ENCODE peak calls at places on chromosomes 5 and 9, in nine cellular contexts. One of them, this sample, is unnamed.

GRCh38 chr9:108671156-108671555 is 184.6 kb downstream of the ACTL7B start:
- DNase-seq in Daoy: peak; percentile 54
- DNase-seq in NCI-H446 treated with DMSO at 0.1 percent for 48 hours: no peak
- DNase-seq in stimulated activated CD4-positive, alpha-beta T cell treated with anti-CD3 and anti-CD28 coated beads, Interleukin-15, amount 100 ng/mL, for 1 hour: no peak
- DNase-seq in epithelial cell of esophagus: peak; percentile 85
- DNase-seq in cardiac muscle cell: no peak
- DNase-seq in GM20000: no peak
- DNase-seq in NCI-H524 treated with DMSO at 0.1 percent for 48 hours: no peak
- DNase-seq in activated CD4-positive, alpha-beta T cell treated with anti-CD3 and anti-CD28 coated beads, Interleukin-2, amount 10 ng/mL, durations not matched to agents 24 days and 14 days: no peak
- DNase-seq in this sample: no peak

GRCh38 chr5:179568731-179569130 is 18.4 kb downstream of the RUFY1 start:
- DNase-seq in stimulated activated CD4-positive, alpha-beta T cell treated with anti-CD3 and anti-CD28 coated beads, Interleukin-15, amount 100 ng/mL, for 1 hour: no peak
- DNase-seq in NCI-H524 treated with DMSO at 0.1 percent for 48 hours: no peak
- DNase-seq in NCI-H446 treated with DMSO at 0.1 percent for 48 hours: no peak
- DNase-seq in epithelial cell of esophagus: no peak
- DNase-seq in GM20000: no peak
- DNase-seq in cardiac muscle cell: no peak
- DNase-seq in activated CD4-positive, alpha-beta T cell treated with anti-CD3 and anti-CD28 coated beads, Interleukin-2, amount 10 ng/mL, durations not matched to agents 24 days and 14 days: no peak
- DNase-seq in Daoy: no peak
- DNase-seq in this sample: no peak

GRCh38 chr5:7047862-7048261 is 334.6 kb downstream of the TENT4A start:
- DNase-seq in activated CD4-positive, alpha-beta T cell treated with anti-CD3 and anti-CD28 coated beads, Interleukin-2, amount 10 ng/mL, durations not matched to agents 24 days and 14 days: no peak
- DNase-seq in GM20000: no peak
- DNase-seq in stimulated activated CD4-positive, alpha-beta T cell treated with anti-CD3 and anti-CD28 coated beads, Interleukin-15, amount 100 ng/mL, for 1 hour: no peak
- DNase-seq in epithelial cell of esophagus: no peak
- DNase-seq in Daoy: no peak
- DNase-seq in cardiac muscle cell: no peak
- DNase-seq in NCI-H446 treated with DMSO at 0.1 percent for 48 hours: no peak
- DNase-seq in NCI-H524 treated with DMSO at 0.1 percent for 48 hours: no peak
- DNase-seq in this sample: no peak

GRCh38 chr9:72597181-72597517 is 75.7 kb downstream of the TMC1 start:
- DNase-seq in activated CD4-positive, alpha-beta T cell treated with anti-CD3 and anti-CD28 coated beads, Interleukin-2, amount 10 ng/mL, durations not matched to agents 24 days and 14 days: no peak
- DNase-seq in GM20000: no peak
- DNase-seq in cardiac muscle cell: no peak
- DNase-seq in NCI-H524 treated with DMSO at 0.1 percent for 48 hours: no peak
- DNase-seq in epithelial cell of esophagus: no peak
- DNase-seq in stimulated activated CD4-positive, alpha-beta T cell treated with anti-CD3 and anti-CD28 coated beads, Interleukin-15, amount 100 ng/mL, for 1 hour: no peak
- DNase-seq in Daoy: no peak
- DNase-seq in NCI-H446 treated with DMSO at 0.1 percent for 48 hours: no peak
- DNase-seq in this sample: no peak

GRCh38 chr5:43603535-43604363 is 769 bp downstream of the NNT start:
- DNase-seq in Daoy: peak; percentile 4
- DNase-seq in epithelial cell of esophagus: peak; percentile 38
- DNase-seq in activated CD4-positive, alpha-beta T cell treated with anti-CD3 and anti-CD28 coated beads, Interleukin-2, amount 10 ng/mL, durations not matched to agents 24 days and 14 days: peak; percentile 84
- DNase-seq in cardiac muscle cell: peak; percentile 76
- DNase-seq in NCI-H524 treated with DMSO at 0.1 percent for 48 hours: peak; percentile 39
- DNase-seq in NCI-H446 treated with DMSO at 0.1 percent for 48 hours: peak; percentile 55
- DNase-seq in GM20000: peak; percentile 66
- DNase-seq in stimulated activated CD4-positive, alpha-beta T cell treated with anti-CD3 and anti-CD28 coated beads, Interleukin-15, amount 100 ng/mL, for 1 hour: peak; percentile 43
- DNase-seq in this sample: peak; percentile 72

GRCh38 chr9:114186793-114187289 is 31.5 kb downstream of the COL27A1 start:
- DNase-seq in Daoy: no peak
- DNase-seq in NCI-H524 treated with DMSO at 0.1 percent for 48 hours: no peak
- DNase-seq in stimulated activated CD4-positive, alpha-beta T cell treated with anti-CD3 and anti-CD28 coated beads, Interleukin-15, amount 100 ng/mL, for 1 hour: no peak
- DNase-seq in activated CD4-positive, alpha-beta T cell treated with anti-CD3 and anti-CD28 coated beads, Interleukin-2, amount 10 ng/mL, durations not matched to agents 24 days and 14 days: no peak
- DNase-seq in NCI-H446 treated with DMSO at 0.1 percent for 48 hours: no peak
- DNase-seq in GM20000: no peak
- DNase-seq in cardiac muscle cell: no peak
- DNase-seq in epithelial cell of esophagus: no peak
- DNase-seq in this sample: no peak

GRCh38 chr5:178434016-178434761 is 156.0 kb downstream of the COL23A1 start:
- DNase-seq in GM20000: no peak
- DNase-seq in Daoy: no peak
- DNase-seq in stimulated activated CD4-positive, alpha-beta T cell treated with anti-CD3 and anti-CD28 coated beads, Interleukin-15, amount 100 ng/mL, for 1 hour: no peak
- DNase-seq in activated CD4-positive, alpha-beta T cell treated with anti-CD3 and anti-CD28 coated beads, Interleukin-2, amount 10 ng/mL, durations not matched to agents 24 days and 14 days: no peak
- DNase-seq in NCI-H446 treated with DMSO at 0.1 percent for 48 hours: no peak
- DNase-seq in NCI-H524 treated with DMSO at 0.1 percent for 48 hours: no peak
- DNase-seq in cardiac muscle cell: no peak
- DNase-seq in epithelial cell of esophagus: no peak
- DNase-seq in this sample: no peak

GRCh38 chr5:104702212-104702611 is 1139.6 kb upstream of the NUDT12 start:
- DNase-seq in cardiac muscle cell: no peak
- DNase-seq in activated CD4-positive, alpha-beta T cell treated with anti-CD3 and anti-CD28 coated beads, Interleukin-2, amount 10 ng/mL, durations not matched to agents 24 days and 14 days: no peak
- DNase-seq in epithelial cell of esophagus: peak; percentile 11
- DNase-seq in NCI-H524 treated with DMSO at 0.1 percent for 48 hours: no peak
- DNase-seq in NCI-H446 treated with DMSO at 0.1 percent for 48 hours: no peak
- DNase-seq in Daoy: no peak
- DNase-seq in stimulated activated CD4-positive, alpha-beta T cell treated with anti-CD3 and anti-CD28 coated beads, Interleukin-15, amount 100 ng/mL, for 1 hour: no peak
- DNase-seq in GM20000: no peak
- DNase-seq in this sample: no peak

GRCh38 chr9:125654121-125654520 is 52.9 kb downstream of the MAPKAP1 start:
- DNase-seq in Daoy: no peak
- DNase-seq in epithelial cell of esophagus: no peak
- DNase-seq in activated CD4-positive, alpha-beta T cell treated with anti-CD3 and anti-CD28 coated beads, Interleukin-2, amount 10 ng/mL, durations not matched to agents 24 days and 14 days: no peak
- DNase-seq in NCI-H446 treated with DMSO at 0.1 percent for 48 hours: no peak
- DNase-seq in NCI-H524 treated with DMSO at 0.1 percent for 48 hours: no peak
- DNase-seq in stimulated activated CD4-positive, alpha-beta T cell treated with anti-CD3 and anti-CD28 coated beads, Interleukin-15, amount 100 ng/mL, for 1 hour: no peak
- DNase-seq in cardiac muscle cell: no peak
- DNase-seq in GM20000: no peak
- DNase-seq in this sample: no peak

GRCh38 chr5:141510160-141510559 is 21.3 kb downstream of the PCDHGC5 start:
- DNase-seq in Daoy: no peak
- DNase-seq in activated CD4-positive, alpha-beta T cell treated with anti-CD3 and anti-CD28 coated beads, Interleukin-2, amount 10 ng/mL, durations not matched to agents 24 days and 14 days: no peak
- DNase-seq in epithelial cell of esophagus: no peak
- DNase-seq in GM20000: no peak
- DNase-seq in NCI-H524 treated with DMSO at 0.1 percent for 48 hours: no peak
- DNase-seq in cardiac muscle cell: no peak
- DNase-seq in NCI-H446 treated with DMSO at 0.1 percent for 48 hours: no peak
- DNase-seq in stimulated activated CD4-positive, alpha-beta T cell treated with anti-CD3 and anti-CD28 coated beads, Interleukin-15, amount 100 ng/mL, for 1 hour: no peak
- DNase-seq in this sample: no peak

GRCh38 chr5:146084376-146084775 is 21.0 kb downstream of the PLAC8L1 start:
- DNase-seq in NCI-H446 treated with DMSO at 0.1 percent for 48 hours: no peak
- DNase-seq in GM20000: no peak
- DNase-seq in activated CD4-positive, alpha-beta T cell treated with anti-CD3 and anti-CD28 coated beads, Interleukin-2, amount 10 ng/mL, durations not matched to agents 24 days and 14 days: no peak
- DNase-seq in stimulated activated CD4-positive, alpha-beta T cell treated with anti-CD3 and anti-CD28 coated beads, Interleukin-15, amount 100 ng/mL, for 1 hour: no peak
- DNase-seq in Daoy: no peak
- DNase-seq in NCI-H524 treated with DMSO at 0.1 percent for 48 hours: no peak
- DNase-seq in epithelial cell of esophagus: no peak
- DNase-seq in cardiac muscle cell: no peak
- DNase-seq in this sample: no peak

GRCh38 chr9:8486095-8486494 is 686.5 kb upstream of the DMAC1 start:
- DNase-seq in stimulated activated CD4-positive, alpha-beta T cell treated with anti-CD3 and anti-CD28 coated beads, Interleukin-15, amount 100 ng/mL, for 1 hour: no peak
- DNase-seq in cardiac muscle cell: peak; percentile 72
- DNase-seq in Daoy: peak; percentile 42
- DNase-seq in NCI-H524 treated with DMSO at 0.1 percent for 48 hours: peak; percentile 2
- DNase-seq in GM20000: no peak
- DNase-seq in epithelial cell of esophagus: peak; percentile 16
- DNase-seq in NCI-H446 treated with DMSO at 0.1 percent for 48 hours: peak; percentile 55
- DNase-seq in activated CD4-positive, alpha-beta T cell treated with anti-CD3 and anti-CD28 coated beads, Interleukin-2, amount 10 ng/mL, durations not matched to agents 24 days and 14 days: no peak
- DNase-seq in this sample: no peak

GRCh38 chr9:129415954-129416651 is 204.8 kb downstream of the C9orf50 start:
- DNase-seq in epithelial cell of esophagus: no peak
- DNase-seq in NCI-H446 treated with DMSO at 0.1 percent for 48 hours: no peak
- DNase-seq in cardiac muscle cell: no peak
- DNase-seq in activated CD4-positive, alpha-beta T cell treated with anti-CD3 and anti-CD28 coated beads, Interleukin-2, amount 10 ng/mL, durations not matched to agents 24 days and 14 days: no peak
- DNase-seq in Daoy: no peak
- DNase-seq in GM20000: no peak
- DNase-seq in stimulated activated CD4-positive, alpha-beta T cell treated with anti-CD3 and anti-CD28 coated beads, Interleukin-15, amount 100 ng/mL, for 1 hour: no peak
- DNase-seq in NCI-H524 treated with DMSO at 0.1 percent for 48 hours: peak; percentile 83
- DNase-seq in this sample: no peak

GRCh38 chr9:68739631-68740174 is 34.7 kb downstream of the PIP5K1B start:
- DNase-seq in NCI-H446 treated with DMSO at 0.1 percent for 48 hours: no peak
- DNase-seq in NCI-H524 treated with DMSO at 0.1 percent for 48 hours: no peak
- DNase-seq in cardiac muscle cell: peak; percentile 4
- DNase-seq in activated CD4-positive, alpha-beta T cell treated with anti-CD3 and anti-CD28 coated beads, Interleukin-2, amount 10 ng/mL, durations not matched to agents 24 days and 14 days: no peak
- DNase-seq in epithelial cell of esophagus: no peak
- DNase-seq in GM20000: no peak
- DNase-seq in Daoy: no peak
- DNase-seq in stimulated activated CD4-positive, alpha-beta T cell treated with anti-CD3 and anti-CD28 coated beads, Interleukin-15, amount 100 ng/mL, for 1 hour: no peak
- DNase-seq in this sample: no peak

GRCh38 chr5:91425046-91425445 is 41.9 kb upstream of the ARRDC3 start:
- DNase-seq in stimulated activated CD4-positive, alpha-beta T cell treated with anti-CD3 and anti-CD28 coated beads, Interleukin-15, amount 100 ng/mL, for 1 hour: no peak
- DNase-seq in activated CD4-positive, alpha-beta T cell treated with anti-CD3 and anti-CD28 coated beads, Interleukin-2, amount 10 ng/mL, durations not matched to agents 24 days and 14 days: no peak
- DNase-seq in NCI-H446 treated with DMSO at 0.1 percent for 48 hours: no peak
- DNase-seq in epithelial cell of esophagus: no peak
- DNase-seq in GM20000: no peak
- DNase-seq in cardiac muscle cell: no peak
- DNase-seq in NCI-H524 treated with DMSO at 0.1 percent for 48 hours: no peak
- DNase-seq in Daoy: no peak
- DNase-seq in this sample: no peak

GRCh38 chr5:148748702-148749101 is 77.7 kb upstream of the ADRB2 start:
- DNase-seq in epithelial cell of esophagus: no peak
- DNase-seq in Daoy: no peak
- DNase-seq in stimulated activated CD4-positive, alpha-beta T cell treated with anti-CD3 and anti-CD28 coated beads, Interleukin-15, amount 100 ng/mL, for 1 hour: no peak
- DNase-seq in cardiac muscle cell: no peak
- DNase-seq in NCI-H524 treated with DMSO at 0.1 percent for 48 hours: no peak
- DNase-seq in activated CD4-positive, alpha-beta T cell treated with anti-CD3 and anti-CD28 coated beads, Interleukin-2, amount 10 ng/mL, durations not matched to agents 24 days and 14 days: no peak
- DNase-seq in NCI-H446 treated with DMSO at 0.1 percent for 48 hours: no peak
- DNase-seq in GM20000: no peak
- DNase-seq in this sample: no peak

GRCh38 chr5:122310886-122311285 is 1.2 kb upstream of the SNCAIP start:
- DNase-seq in Daoy: no peak
- DNase-seq in epithelial cell of esophagus: no peak
- DNase-seq in GM20000: no peak
- DNase-seq in NCI-H446 treated with DMSO at 0.1 percent for 48 hours: no peak
- DNase-seq in NCI-H524 treated with DMSO at 0.1 percent for 48 hours: no peak
- DNase-seq in cardiac muscle cell: no peak
- DNase-seq in stimulated activated CD4-positive, alpha-beta T cell treated with anti-CD3 and anti-CD28 coated beads, Interleukin-15, amount 100 ng/mL, for 1 hour: no peak
- DNase-seq in activated CD4-positive, alpha-beta T cell treated with anti-CD3 and anti-CD28 coated beads, Interleukin-2, amount 10 ng/mL, durations not matched to agents 24 days and 14 days: no peak
- DNase-seq in this sample: no peak

GRCh38 chr5:180162304-180162661 is 46.7 kb downstream of the RASGEF1C start:
- DNase-seq in stimulated activated CD4-positive, alpha-beta T cell treated with anti-CD3 and anti-CD28 coated beads, Interleukin-15, amount 100 ng/mL, for 1 hour: no peak
- DNase-seq in activated CD4-positive, alpha-beta T cell treated with anti-CD3 and anti-CD28 coated beads, Interleukin-2, amount 10 ng/mL, durations not matched to agents 24 days and 14 days: no peak
- DNase-seq in GM20000: no peak
- DNase-seq in Daoy: no peak
- DNase-seq in epithelial cell of esophagus: no peak
- DNase-seq in NCI-H524 treated with DMSO at 0.1 percent for 48 hours: no peak
- DNase-seq in NCI-H446 treated with DMSO at 0.1 percent for 48 hours: no peak
- DNase-seq in cardiac muscle cell: no peak
- DNase-seq in this sample: no peak

GRCh38 chr5:151899400-151899799 is 25.3 kb downstream of the GLRA1 start:
- DNase-seq in NCI-H524 treated with DMSO at 0.1 percent for 48 hours: peak; percentile 38
- DNase-seq in cardiac muscle cell: no peak
- DNase-seq in activated CD4-positive, alpha-beta T cell treated with anti-CD3 and anti-CD28 coated beads, Interleukin-2, amount 10 ng/mL, durations not matched to agents 24 days and 14 days: no peak
- DNase-seq in Daoy: no peak
- DNase-seq in NCI-H446 treated with DMSO at 0.1 percent for 48 hours: no peak
- DNase-seq in stimulated activated CD4-positive, alpha-beta T cell treated with anti-CD3 and anti-CD28 coated beads, Interleukin-15, amount 100 ng/mL, for 1 hour: no peak
- DNase-seq in GM20000: no peak
- DNase-seq in epithelial cell of esophagus: no peak
- DNase-seq in this sample: no peak

GRCh38 chr5:11164456-11165286 is 403.6 kb upstream of the DAP start:
- DNase-seq in GM20000: no peak
- DNase-seq in NCI-H524 treated with DMSO at 0.1 percent for 48 hours: no peak
- DNase-seq in epithelial cell of esophagus: no peak
- DNase-seq in cardiac muscle cell: no peak
- DNase-seq in stimulated activated CD4-positive, alpha-beta T cell treated with anti-CD3 and anti-CD28 coated beads, Interleukin-15, amount 100 ng/mL, for 1 hour: no peak
- DNase-seq in Daoy: no peak
- DNase-seq in activated CD4-positive, alpha-beta T cell treated with anti-CD3 and anti-CD28 coated beads, Interleukin-2, amount 10 ng/mL, durations not matched to agents 24 days and 14 days: no peak
- DNase-seq in NCI-H446 treated with DMSO at 0.1 percent for 48 hours: no peak
- DNase-seq in this sample: no peak